ENCODE peak calls at places on chromosomes 4 and X, in ten cellular contexts. One of them, this sample, is unnamed.

GRCh38 chr4:144955104-144955503 is 142.9 kb downstream of the ANAPC10 start:
- DNase-seq in epithelial cell of esophagus: no peak
- DNase-seq in Panc1: no peak
- DNase-seq in AG09309: no peak
- DNase-seq in keratinocyte: no peak
- DNase-seq in GM12864: no peak
- DNase-seq in fibroblast of mammary gland: no peak
- DNase-seq in mucosa of descending colon: no peak
- DNase-seq in dorsolateral prefrontal cortex: no peak
- DNase-seq in thyroid gland: no peak
- DNase-seq in this sample: no peak

GRCh38 chr4:3257125-3257690 is 8.2 kb downstream of the MSANTD1 start:
- DNase-seq in epithelial cell of esophagus: peak
- DNase-seq in Panc1: no peak
- DNase-seq in AG09309: no peak
- DNase-seq in keratinocyte: peak
- DNase-seq in GM12864: no peak
- DNase-seq in fibroblast of mammary gland: no peak
- DNase-seq in mucosa of descending colon: peak
- DNase-seq in dorsolateral prefrontal cortex: no peak
- DNase-seq in thyroid gland: peak
- DNase-seq in this sample: no peak

GRCh38 chrX:29530520-29530919 is 684.8 kb upstream of the MAGEB2 start:
- DNase-seq in epithelial cell of esophagus: peak
- DNase-seq in Panc1: no peak
- DNase-seq in AG09309: peak
- DNase-seq in keratinocyte: no peak
- DNase-seq in GM12864: no peak
- DNase-seq in fibroblast of mammary gland: peak
- DNase-seq in mucosa of descending colon: no peak
- DNase-seq in dorsolateral prefrontal cortex: no peak
- DNase-seq in thyroid gland: no peak
- DNase-seq in this sample: peak

GRCh38 chr4:175422331-175422730 is 389.7 kb downstream of the GPM6A start:
- DNase-seq in epithelial cell of esophagus: no peak
- DNase-seq in Panc1: no peak
- DNase-seq in AG09309: no peak
- DNase-seq in keratinocyte: no peak
- DNase-seq in GM12864: no peak
- DNase-seq in fibroblast of mammary gland: peak
- DNase-seq in mucosa of descending colon: no peak
- DNase-seq in dorsolateral prefrontal cortex: no peak
- DNase-seq in thyroid gland: no peak
- DNase-seq in this sample: peak

GRCh38 chr4:137644201-137644600 is 111.9 kb upstream of the PCDH18 start:
- DNase-seq in epithelial cell of esophagus: peak
- DNase-seq in Panc1: no peak
- DNase-seq in AG09309: peak
- DNase-seq in keratinocyte: no peak
- DNase-seq in GM12864: no peak
- DNase-seq in fibroblast of mammary gland: peak
- DNase-seq in mucosa of descending colon: no peak
- DNase-seq in dorsolateral prefrontal cortex: no peak
- DNase-seq in thyroid gland: no peak
- DNase-seq in this sample: peak

GRCh38 chr4:105433421-105433820 is 40.4 kb downstream of the PPA2 start:
- DNase-seq in epithelial cell of esophagus: no peak
- DNase-seq in Panc1: no peak
- DNase-seq in AG09309: no peak
- DNase-seq in keratinocyte: no peak
- DNase-seq in GM12864: no peak
- DNase-seq in fibroblast of mammary gland: no peak
- DNase-seq in mucosa of descending colon: no peak
- DNase-seq in dorsolateral prefrontal cortex: no peak
- DNase-seq in thyroid gland: no peak
- DNase-seq in this sample: no peak

GRCh38 chr4:30822911-30823529 is 102.9 kb downstream of the PCDH7 start:
- DNase-seq in epithelial cell of esophagus: no peak
- DNase-seq in Panc1: no peak
- DNase-seq in AG09309: no peak
- DNase-seq in keratinocyte: no peak
- DNase-seq in GM12864: no peak
- DNase-seq in fibroblast of mammary gland: no peak
- DNase-seq in mucosa of descending colon: no peak
- DNase-seq in dorsolateral prefrontal cortex: no peak
- DNase-seq in thyroid gland: no peak
- DNase-seq in this sample: no peak

GRCh38 chr4:128810331-128810870 is 901 bp downstream of the JADE1 start:
- DNase-seq in epithelial cell of esophagus: peak
- DNase-seq in Panc1: no peak
- DNase-seq in AG09309: no peak
- DNase-seq in keratinocyte: no peak
- DNase-seq in GM12864: no peak
- DNase-seq in fibroblast of mammary gland: peak
- DNase-seq in mucosa of descending colon: peak
- DNase-seq in dorsolateral prefrontal cortex: peak
- DNase-seq in thyroid gland: peak
- DNase-seq in this sample: peak

GRCh38 chr4:37236165-37236564 is 8.4 kb upstream of the NWD2 start:
- DNase-seq in epithelial cell of esophagus: peak
- DNase-seq in Panc1: no peak
- DNase-seq in AG09309: no peak
- DNase-seq in keratinocyte: no peak
- DNase-seq in GM12864: no peak
- DNase-seq in fibroblast of mammary gland: no peak
- DNase-seq in mucosa of descending colon: no peak
- DNase-seq in dorsolateral prefrontal cortex: no peak
- DNase-seq in thyroid gland: no peak
- DNase-seq in this sample: no peak

GRCh38 chr4:1683371-1683902 is 676 bp downstream of the FAM53A start:
- DNase-seq in epithelial cell of esophagus: peak
- DNase-seq in Panc1: peak
- DNase-seq in AG09309: peak
- DNase-seq in keratinocyte: no peak
- DNase-seq in GM12864: no peak
- DNase-seq in fibroblast of mammary gland: peak
- DNase-seq in mucosa of descending colon: peak
- DNase-seq in dorsolateral prefrontal cortex: no peak
- DNase-seq in thyroid gland: peak
- DNase-seq in this sample: peak

GRCh38 chr4:44447563-44448504 is 775 bp downstream of the KCTD8 start:
- DNase-seq in epithelial cell of esophagus: peak
- DNase-seq in Panc1: no peak
- DNase-seq in AG09309: no peak
- DNase-seq in keratinocyte: no peak
- DNase-seq in GM12864: no peak
- DNase-seq in fibroblast of mammary gland: peak
- DNase-seq in mucosa of descending colon: peak
- DNase-seq in dorsolateral prefrontal cortex: peak
- DNase-seq in thyroid gland: peak
- DNase-seq in this sample: peak

GRCh38 chr4:88442636-88443260 is 14.2 kb upstream of the HERC5 start:
- DNase-seq in epithelial cell of esophagus: peak
- DNase-seq in Panc1: no peak
- DNase-seq in AG09309: no peak
- DNase-seq in keratinocyte: no peak
- DNase-seq in GM12864: no peak
- DNase-seq in fibroblast of mammary gland: peak
- DNase-seq in mucosa of descending colon: no peak
- DNase-seq in dorsolateral prefrontal cortex: no peak
- DNase-seq in thyroid gland: peak
- DNase-seq in this sample: no peak

GRCh38 chr4:122874194-122874593 is 47.6 kb downstream of the FGF2 start:
- DNase-seq in epithelial cell of esophagus: peak
- DNase-seq in Panc1: no peak
- DNase-seq in AG09309: peak
- DNase-seq in keratinocyte: no peak
- DNase-seq in GM12864: no peak
- DNase-seq in fibroblast of mammary gland: peak
- DNase-seq in mucosa of descending colon: no peak
- DNase-seq in dorsolateral prefrontal cortex: no peak
- DNase-seq in thyroid gland: no peak
- DNase-seq in this sample: peak

GRCh38 chr4:5206391-5206790 is 155.1 kb downstream of the STK32B start:
- DNase-seq in epithelial cell of esophagus: no peak
- DNase-seq in Panc1: no peak
- DNase-seq in AG09309: peak
- DNase-seq in keratinocyte: no peak
- DNase-seq in GM12864: no peak
- DNase-seq in fibroblast of mammary gland: peak
- DNase-seq in mucosa of descending colon: no peak
- DNase-seq in dorsolateral prefrontal cortex: peak
- DNase-seq in thyroid gland: no peak
- DNase-seq in this sample: no peak

GRCh38 chr4:132396636-132397035 is 752.5 kb upstream of the PCDH10 start:
- DNase-seq in epithelial cell of esophagus: no peak
- DNase-seq in Panc1: no peak
- DNase-seq in AG09309: no peak
- DNase-seq in keratinocyte: no peak
- DNase-seq in GM12864: no peak
- DNase-seq in fibroblast of mammary gland: no peak
- DNase-seq in mucosa of descending colon: no peak
- DNase-seq in dorsolateral prefrontal cortex: no peak
- DNase-seq in thyroid gland: no peak
- DNase-seq in this sample: peak

GRCh38 chr4:738781-739280 is 33.2 kb downstream of the PCGF3 start:
- DNase-seq in epithelial cell of esophagus: no peak
- DNase-seq in Panc1: no peak
- DNase-seq in AG09309: no peak
- DNase-seq in keratinocyte: no peak
- DNase-seq in GM12864: no peak
- DNase-seq in fibroblast of mammary gland: no peak
- DNase-seq in mucosa of descending colon: peak
- DNase-seq in dorsolateral prefrontal cortex: no peak
- DNase-seq in thyroid gland: no peak
- DNase-seq in this sample: no peak

GRCh38 chr4:152609460-152609859 is 70.3 kb downstream of the TMEM154 start:
- DNase-seq in epithelial cell of esophagus: no peak
- DNase-seq in Panc1: no peak
- DNase-seq in AG09309: no peak
- DNase-seq in keratinocyte: no peak
- DNase-seq in GM12864: no peak
- DNase-seq in fibroblast of mammary gland: no peak
- DNase-seq in mucosa of descending colon: no peak
- DNase-seq in dorsolateral prefrontal cortex: no peak
- DNase-seq in thyroid gland: no peak
- DNase-seq in this sample: no peak

GRCh38 chrX:107213477-107213876 is 7.1 kb downstream of the DNAAF6 start:
- DNase-seq in epithelial cell of esophagus: no peak
- DNase-seq in Panc1: no peak
- DNase-seq in AG09309: no peak
- DNase-seq in keratinocyte: no peak
- DNase-seq in GM12864: no peak
- DNase-seq in fibroblast of mammary gland: no peak
- DNase-seq in mucosa of descending colon: no peak
- DNase-seq in dorsolateral prefrontal cortex: no peak
- DNase-seq in thyroid gland: no peak
- DNase-seq in this sample: no peak

GRCh38 chrX:120457766-120458180 is 11.3 kb downstream of the LAMP2 start:
- DNase-seq in epithelial cell of esophagus: peak
- DNase-seq in Panc1: peak
- DNase-seq in AG09309: peak
- DNase-seq in keratinocyte: peak
- DNase-seq in GM12864: no peak
- DNase-seq in fibroblast of mammary gland: peak
- DNase-seq in mucosa of descending colon: no peak
- DNase-seq in dorsolateral prefrontal cortex: no peak
- DNase-seq in thyroid gland: peak
- DNase-seq in this sample: peak

GRCh38 chrX:135295944-135296305 is 13.4 kb upstream of the ETDC start:
- DNase-seq in epithelial cell of esophagus: no peak
- DNase-seq in Panc1: no peak
- DNase-seq in AG09309: no peak
- DNase-seq in keratinocyte: no peak
- DNase-seq in GM12864: no peak
- DNase-seq in fibroblast of mammary gland: no peak
- DNase-seq in mucosa of descending colon: no peak
- DNase-seq in dorsolateral prefrontal cortex: no peak
- DNase-seq in thyroid gland: no peak
- DNase-seq in this sample: no peak
- H3K4me3 ChIP-seq in epithelial cell of esophagus: no peak
- H3K4me3 ChIP-seq in Panc1: no peak
- H3K4me3 ChIP-seq in AG09309: no peak
- H3K4me3 ChIP-seq in keratinocyte: no peak
- H3K4me3 ChIP-seq in GM12864: peak
- H3K4me3 ChIP-seq in fibroblast of mammary gland: peak
- H3K4me3 ChIP-seq in mucosa of descending colon: no peak
- H3K4me3 ChIP-seq in dorsolateral prefrontal cortex: peak
- H3K4me3 ChIP-seq in thyroid gland: no peak
- H3K4me3 ChIP-seq in this sample: peak

GRCh38 chrX:129678176-129678880 is 23.6 kb upstream of the APLN start:
- DNase-seq in epithelial cell of esophagus: no peak
- DNase-seq in Panc1: no peak
- DNase-seq in AG09309: no peak
- DNase-seq in keratinocyte: no peak
- DNase-seq in GM12864: no peak
- DNase-seq in fibroblast of mammary gland: no peak
- DNase-seq in mucosa of descending colon: peak
- DNase-seq in dorsolateral prefrontal cortex: no peak
- DNase-seq in thyroid gland: peak
- DNase-seq in this sample: no peak
- TF ChIP-seq CTCF in epithelial cell of esophagus: no peak
- TF ChIP-seq CTCF in Panc1: peak
- TF ChIP-seq CTCF in AG09309: no peak
- TF ChIP-seq CTCF in keratinocyte: peak
- TF ChIP-seq CTCF in GM12864: peak
- TF ChIP-seq CTCF in fibroblast of mammary gland: no peak
- TF ChIP-seq CTCF in mucosa of descending colon: no peak
- TF ChIP-seq CTCF in dorsolateral prefrontal cortex: peak
- TF ChIP-seq CTCF in thyroid gland: no peak
- TF ChIP-seq CTCF in this sample: no peak

GRCh38 chr4:109801895-109802319 is at the start of gene CFI:
- DNase-seq in epithelial cell of esophagus: peak
- DNase-seq in Panc1: no peak
- DNase-seq in AG09309: peak
- DNase-seq in keratinocyte: no peak
- DNase-seq in GM12864: no peak
- DNase-seq in fibroblast of mammary gland: peak
- DNase-seq in mucosa of descending colon: no peak
- DNase-seq in dorsolateral prefrontal cortex: no peak
- DNase-seq in thyroid gland: no peak
- DNase-seq in this sample: peak
- H3K4me3 ChIP-seq in epithelial cell of esophagus: no peak
- H3K4me3 ChIP-seq in Panc1: no peak
- H3K4me3 ChIP-seq in AG09309: no peak
- H3K4me3 ChIP-seq in keratinocyte: no peak
- H3K4me3 ChIP-seq in GM12864: no peak
- H3K4me3 ChIP-seq in fibroblast of mammary gland: no peak
- H3K4me3 ChIP-seq in mucosa of descending colon: no peak
- H3K4me3 ChIP-seq in dorsolateral prefrontal cortex: peak
- H3K4me3 ChIP-seq in thyroid gland: no peak
- H3K4me3 ChIP-seq in this sample: peak

DNA sequence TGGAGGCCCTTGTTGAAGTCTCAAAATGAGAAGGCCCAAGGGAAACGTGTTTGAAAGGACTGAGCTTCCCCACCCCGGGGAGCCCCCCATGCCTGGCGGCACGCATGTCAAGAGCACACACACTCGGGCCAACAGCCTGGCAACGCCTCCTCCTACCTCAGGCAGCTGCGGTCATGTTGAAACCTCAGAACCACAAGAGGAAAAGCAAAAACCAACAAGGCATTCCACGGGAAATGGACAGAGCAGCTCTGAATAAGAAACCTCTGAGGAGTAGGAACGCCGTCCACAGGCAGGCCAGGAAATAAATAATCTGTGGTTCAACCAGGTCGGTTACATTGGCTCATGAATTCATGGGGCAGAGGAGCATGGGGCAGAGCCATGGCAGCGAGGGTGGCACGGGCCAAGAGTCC is 95.7 kb upstream of the AFAP1 start:
- DNase-seq in epithelial cell of esophagus: peak
- DNase-seq in Panc1: no peak
- DNase-seq in AG09309: peak
- DNase-seq in keratinocyte: no peak
- DNase-seq in GM12864: no peak
- DNase-seq in fibroblast of mammary gland: peak
- DNase-seq in mucosa of descending colon: peak
- DNase-seq in dorsolateral prefrontal cortex: no peak
- DNase-seq in thyroid gland: peak
- DNase-seq in this sample: peak
- TF ChIP-seq CTCF in epithelial cell of esophagus: no peak
- TF ChIP-seq CTCF in Panc1: no peak
- TF ChIP-seq CTCF in AG09309: no peak
- TF ChIP-seq CTCF in keratinocyte: no peak
- TF ChIP-seq CTCF in GM12864: no peak
- TF ChIP-seq CTCF in fibroblast of mammary gland: no peak
- TF ChIP-seq CTCF in mucosa of descending colon: no peak
- TF ChIP-seq CTCF in dorsolateral prefrontal cortex: no peak
- TF ChIP-seq CTCF in thyroid gland: no peak
- TF ChIP-seq CTCF in this sample: peak

This sample was measured in choroid plexus epithelial cell.